ENCODE peak calls at places on chromosome 17, in five cellular contexts. G is K562, Q is suprapubic skin, R is tibial nerve, F is upper lobe of left lung. L is an unnamed sample.

GRCh38 chr17:75763613-75764416 is 1.2 kb downstream of the GALK1 start:
- DNase-seq in R (no peak), Q (no peak), F (no peak), G (peak; percentile 56), L (no peak)

GRCh38 chr17:4199818-4200402 is 56.9 kb downstream of the CYB5D2 start:
- DNase-seq in F (no peak), R (no peak), G (peak; percentile 51), Q (no peak), L (no peak)

GRCh38 chr17:8609910-8610309 is 20.6 kb downstream of the MYH10 start:
- DNase-seq in Q (no peak), R (no peak), F (no peak), G (no peak), L (no peak)

GRCh38 chr17:34156401-34156740 is 98.7 kb upstream of the CCL2 start:
- DNase-seq in R (no peak), Q (no peak), F (no peak), G (no peak), L (no peak)

GRCh38 chr17:51435641-51436091 is 175.3 kb downstream of the UTP18 start:
- DNase-seq in Q (no peak), G (peak; percentile 23), F (peak; percentile 67), R (no peak), L (peak; percentile 48)

GRCh38 chr17:27888945-27889344 is 4.2 kb downstream of the LYRM9 start:
- DNase-seq in F (peak; percentile 47), Q (no peak), R (no peak), G (no peak), L (no peak)

GRCh38 chr17:38797091-38797490 is 2.3 kb downstream of the PIP4K2B start:
- DNase-seq in R (no peak), G (no peak), Q (no peak), F (no peak), L (no peak)

GRCh38 chr17:30278032-30278431 is 13.7 kb downstream of the BLMH start:
- DNase-seq in G (no peak), F (no peak), Q (no peak), R (no peak), L (no peak)

GRCh38 chr17:67055041-67055443 is 10.7 kb downstream of the CACNG1 start:
- DNase-seq in R (no peak), F (no peak), G (no peak), Q (no peak), L (no peak)

GRCh38 chr17:73307130-73307529 is 4.7 kb downstream of the CDC42EP4 start:
- DNase-seq in G (no peak), F (peak; percentile 56), R (no peak), Q (no peak), L (peak; percentile 55)

GRCh38 chr17:80544655-80545498 is at the start of gene RPTOR:
- DNase-seq in G (peak; percentile 91), F (peak; percentile 88), R (peak; percentile 70), Q (peak; percentile 92), L (peak; percentile 94)
- TF ChIP-seq POLR2A in G (peak; percentile 95), F (no peak), R (no peak), Q (no peak), L (peak; percentile 35)

GRCh38 chr17:35747540-35748017 is 5.5 kb downstream of the GAS2L2 start:
- DNase-seq in G (peak; percentile 83), Q (peak; percentile 78), R (peak; percentile 73), F (peak; percentile 74), L (peak; percentile 77)

GRCh38 chr17:35746956-35747355 is 6.1 kb downstream of the GAS2L2 start:
- DNase-seq in G (no peak), F (no peak), R (no peak), Q (no peak), L (no peak)

GRCh38 chr17:35744830-35745229 is 8.2 kb downstream of the GAS2L2 start:
- DNase-seq in Q (peak; percentile 48), F (no peak), G (no peak), R (no peak), L (no peak)

GRCh38 chr17:35745246-35745645 is 7.8 kb downstream of the GAS2L2 start:
- DNase-seq in F (no peak), Q (no peak), R (no peak), G (no peak), L (no peak)

DNA sequence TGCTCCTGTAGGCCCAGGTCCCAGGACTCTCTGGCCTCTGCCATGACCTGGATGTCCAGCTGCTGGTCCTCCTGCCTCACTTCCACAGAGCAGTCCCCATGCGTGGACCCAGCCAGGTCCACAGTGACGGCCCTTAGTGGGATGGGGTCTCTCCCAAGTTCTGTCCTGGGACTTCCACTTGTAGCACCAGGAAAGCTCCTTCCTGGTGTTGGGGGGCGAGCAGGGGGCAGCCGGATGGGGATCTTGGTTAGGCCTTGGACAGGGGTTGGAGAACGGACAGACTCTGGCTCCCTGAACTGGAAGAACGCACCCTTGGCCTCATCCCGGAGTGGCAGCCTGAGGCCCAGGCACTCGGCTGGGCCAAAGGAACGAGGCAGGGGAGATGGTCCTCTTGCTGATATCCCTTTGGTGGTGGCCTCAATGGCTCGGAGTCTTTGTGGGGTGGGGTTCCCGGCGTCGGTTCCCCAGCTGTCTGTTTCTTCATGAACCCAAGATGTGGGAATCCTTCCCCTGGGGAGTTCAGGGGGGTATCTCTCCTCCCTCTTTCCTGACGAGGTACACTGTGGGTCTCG is 7.2 kb downstream of the GAS2L2 start:
- DNase-seq in R (no peak), F (no peak), Q (no peak), G (no peak), L (no peak)
- H3K27me3 ChIP-seq in R (peaks cover 85% of the 10 kb centered on the region), F (no peaks in the 10 kb centered on the region), Q (peaks cover 58% of the 10 kb centered on the region), G (peaks cover 16% of the 10 kb centered on the region), L (peaks cover 59% of the 10 kb centered on the region)

GRCh38 chr17:68381076-68381900 is 76.0 kb downstream of the WIPI1 start:
- DNase-seq in R (no peak), G (no peak), F (peak; percentile 70), Q (peak; percentile 82), L (peak; percentile 32)

GRCh38 chr17:68379692-68380677 is 77.3 kb downstream of the WIPI1 start:
- DNase-seq in F (no peak), G (no peak), Q (no peak), R (no peak), L (no peak)

GRCh38 chr17:68377771-68378201 is 79.5 kb downstream of the WIPI1 start:
- DNase-seq in Q (no peak), G (no peak), F (no peak), R (no peak), L (no peak)

GRCh38 chr17:68379150-68379510 is 78.2 kb downstream of the WIPI1 start:
- DNase-seq in Q (no peak), G (no peak), R (no peak), F (no peak), L (no peak)

GRCh38 chr17:68378202-68379149 is 78.8 kb downstream of the WIPI1 start:
- DNase-seq in Q (peak; percentile 98), G (no peak), R (peak; percentile 94), F (peak; percentile 94), L (peak; percentile 77)
- TF ChIP-seq EP300 in Q (peak; percentile 82), G (no peak), R (peak; percentile 97), F (peak; percentile 99), L (peak; percentile 92)

DNA sequence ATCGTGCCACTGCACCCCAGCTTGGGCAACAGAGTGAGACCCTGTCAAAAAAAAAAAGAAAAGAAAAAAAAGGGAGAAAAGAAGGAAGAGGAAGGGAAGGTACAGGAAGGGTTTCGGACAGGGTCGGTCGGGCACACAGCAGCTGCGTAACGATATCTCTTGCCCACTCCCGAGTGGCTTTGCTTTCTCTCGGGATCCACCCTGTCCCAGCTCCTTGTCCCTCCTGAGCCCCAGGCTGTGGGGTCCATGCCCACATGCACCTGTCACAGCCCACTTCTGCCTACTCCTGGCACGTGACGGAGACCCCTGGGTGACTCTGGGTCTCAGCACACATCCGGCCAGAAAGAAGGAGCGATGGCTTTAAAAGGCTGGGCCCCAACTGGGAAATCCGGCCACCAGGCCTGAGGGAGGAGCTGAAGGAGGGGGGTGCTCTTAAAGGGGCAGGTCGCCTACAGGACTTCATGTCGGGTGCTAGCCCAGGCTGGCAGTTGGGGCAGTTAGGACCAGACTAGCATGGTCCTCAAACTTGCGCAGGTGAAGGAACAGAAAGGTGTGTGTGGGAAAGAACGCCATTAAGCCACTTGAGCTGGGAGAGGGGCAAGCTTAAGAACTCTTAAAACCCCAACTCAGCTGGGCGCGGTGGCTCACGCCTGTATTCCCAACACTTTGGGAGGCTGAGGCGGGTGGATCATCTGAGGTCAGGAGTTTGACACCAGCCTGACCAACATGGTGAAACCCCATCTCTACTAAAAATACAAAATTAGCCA is at the start of gene GHDC:
- DNase-seq in R (peak; percentile 61), Q (peak; percentile 88), F (peak; percentile 92), G (peak; percentile 88), L (peak; percentile 92)
- TF ChIP-seq POLR2A in R (no peak), Q (no peak), F (no peak), G (peak; percentile 75), L (no peak)

DNA sequence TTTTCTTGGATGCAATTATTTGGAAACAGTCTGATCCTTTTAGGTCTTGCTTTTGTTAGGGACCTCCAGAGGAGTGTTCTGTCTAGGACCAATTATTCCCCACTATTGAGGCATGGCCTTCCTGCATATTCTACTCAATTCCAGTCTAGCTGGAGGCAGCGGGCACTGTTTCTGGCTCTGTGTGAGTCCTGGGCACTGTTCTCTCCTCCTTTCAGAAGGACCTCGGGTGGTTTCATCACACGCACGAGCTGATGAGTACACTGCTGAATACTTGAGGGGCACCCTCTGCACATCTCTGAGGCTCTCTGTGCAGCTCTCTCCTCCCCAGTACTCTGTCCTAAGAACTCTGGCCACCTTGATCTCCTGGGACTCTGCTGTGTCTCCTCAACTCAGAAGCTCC is 30.7 kb downstream of the DYNLL2 start:
- DNase-seq in R (no peak), Q (no peak), G (no peak), F (no peak), L (no peak)
- H3K27me3 ChIP-seq in R (no peaks in the 10 kb centered on the region), Q (peaks cover 6% of the 10 kb centered on the region), G (peaks cover 12% of the 10 kb centered on the region), F (no peaks in the 10 kb centered on the region), L (no peaks in the 10 kb centered on the region)

GRCh38 chr17:64732336-64733006 is 70.4 kb upstream of the SMURF2 start:
- DNase-seq in G (no peak), F (no peak), Q (peak; percentile 58), R (peak; percentile 30), L (no peak)
- TF ChIP-seq EP300 in G (no peak), F (peak; percentile 38), Q (no peak), R (no peak), L (no peak)

L was measured in transverse colon.